ENCODE peak calls at places on chromosomes 11 and 22, in four cellular contexts. F is fibroblast of lung, N is breast epithelium, X is MM.1S. O is an unnamed sample.

GRCh38 chr22:21964234-21964633 is 11.6 kb upstream of the PPM1F start:
- DNase-seq in F (no peak), N (no peak), X (no peak), O (no peak)

GRCh38 chr22:23305922-23306374 is 125.6 kb downstream of the BCR start:
- DNase-seq in F (peak), N (peak), X (no peak), O (peak)

GRCh38 chr11:119155733-119156492 is 7.1 kb downstream of the ABCG4 start:
- DNase-seq in F (no peak), N (no peak), X (peak), O (no peak)

GRCh38 chr22:35134637-35135036 is 68.7 kb downstream of the ISX start:
- DNase-seq in F (no peak), N (no peak), X (no peak), O (no peak)

GRCh38 chr22:36541831-36542391 is 12.9 kb upstream of the EIF3D start:
- DNase-seq in F (peak), N (no peak), X (no peak), O (peak)

GRCh38 chr11:69280994-69281393 is 13.0 kb upstream of the MYEOV start:
- DNase-seq in F (peak), N (no peak), X (no peak), O (peak)

GRCh38 chr22:37681556-37682049 is 4.5 kb upstream of the NOL12 start:
- DNase-seq in F (peak), N (peak), X (peak), O (peak)

GRCh38 chr22:35611891-35612576 is 5.1 kb downstream of the MB start:
- DNase-seq in F (no peak), N (no peak), X (peak), O (no peak)

GRCh38 chr22:41028841-41029240 is 63.6 kb upstream of the EP300 start:
- DNase-seq in F (peak), N (no peak), X (no peak), O (peak)

GRCh38 chr11:15104166-15104565 is 10.6 kb upstream of the INSC start:
- DNase-seq in F (no peak), N (no peak), X (no peak), O (no peak)

GRCh38 chr11:61706452-61707400 is 26.5 kb downstream of the DAGLA start:
- DNase-seq in F (no peak), N (no peak), X (no peak), O (no peak)

GRCh38 chr11:62888406-62888805 is 7.7 kb downstream of the SLC3A2 start:
- DNase-seq in F (no peak), N (no peak), X (no peak), O (no peak)

GRCh38 chr11:11963842-11964773 is 44.3 kb downstream of the DKK3 start:
- DNase-seq in F (no peak), N (no peak), X (no peak), O (no peak)
- H3K27ac ChIP-seq in F (no peak), N (no peak), X (no peak), O (no peak)

DNA sequence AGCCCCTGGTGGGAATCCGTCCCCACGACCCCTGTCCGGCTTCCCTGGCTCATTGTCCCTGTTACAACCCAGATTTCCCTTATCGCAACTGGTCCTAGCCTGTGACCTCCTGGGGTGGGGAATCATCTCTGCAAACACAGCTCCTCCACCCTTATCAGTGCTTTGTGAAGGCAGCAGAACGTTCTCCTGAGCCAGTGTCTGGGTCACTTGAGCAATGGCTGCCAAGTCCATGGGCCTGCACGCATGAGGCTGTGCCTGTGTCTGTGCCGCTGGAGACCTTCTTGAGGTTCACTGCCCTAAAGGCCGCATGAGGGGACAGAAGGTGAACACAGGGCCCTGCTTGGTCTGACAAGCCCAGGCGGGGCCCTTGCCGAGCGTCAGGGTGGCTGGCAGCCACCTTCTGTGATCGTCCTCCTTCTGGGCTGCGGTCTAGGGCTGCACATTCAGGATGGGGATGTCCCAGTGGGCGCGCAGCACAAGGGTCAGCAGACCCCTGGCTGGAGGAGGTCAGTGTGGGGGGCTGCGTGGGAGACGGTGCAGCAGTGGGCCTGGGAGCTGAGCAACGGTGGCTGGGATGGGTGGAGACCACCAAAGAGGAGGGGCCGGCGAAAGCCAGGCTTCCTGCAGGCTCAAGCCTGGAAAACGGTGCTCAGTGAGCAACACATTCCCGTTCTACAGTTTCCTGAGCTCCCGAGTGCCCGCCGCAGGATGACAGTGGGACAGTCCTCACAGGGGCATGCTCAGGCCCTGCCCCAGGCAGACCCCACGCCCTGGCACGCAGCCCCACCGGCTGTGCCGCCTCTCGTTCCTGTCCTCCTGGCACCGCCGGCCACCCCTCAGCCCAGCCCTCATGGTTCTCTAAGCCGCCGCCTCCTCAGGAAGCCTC is 74.1 kb downstream of the CDKN1C start:
- DNase-seq in F (no peak), N (no peak), X (no peak), O (no peak)
- H3K27ac ChIP-seq in F (no peak), N (peak), X (no peak), O (no peak)

GRCh38 chr22:17873804-17874203 is 99.5 kb upstream of the BID start:
- DNase-seq in F (no peak), N (no peak), X (no peak), O (no peak)

GRCh38 chr22:17874231-17874630 is 100.0 kb upstream of the BID start:
- DNase-seq in F (no peak), N (no peak), X (no peak), O (no peak)

GRCh38 chr22:17871726-17872458 is 97.6 kb upstream of the BID start:
- DNase-seq in F (no peak), N (no peak), X (no peak), O (no peak)

GRCh38 chr22:17873116-17873515 is 98.8 kb upstream of the BID start:
- DNase-seq in F (no peak), N (no peak), X (no peak), O (no peak)

DNA sequence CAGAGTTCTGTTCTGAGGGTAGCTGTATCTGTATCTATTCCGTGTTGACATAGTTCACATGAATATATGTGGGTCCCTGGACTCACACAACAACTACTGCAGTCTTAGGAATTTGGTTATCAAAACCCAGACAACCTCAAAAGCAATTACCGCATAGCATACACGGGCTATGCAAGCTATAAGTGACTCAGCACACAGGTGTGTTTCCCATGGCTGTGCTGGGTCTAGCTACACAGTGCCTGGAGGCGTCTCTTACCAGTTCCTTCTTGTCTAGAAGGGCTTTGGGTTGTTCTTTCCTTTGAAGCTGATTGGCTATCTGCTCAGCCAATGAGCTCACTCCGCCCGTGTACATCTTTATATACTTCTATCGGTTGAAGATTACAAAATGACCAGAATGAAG is 98.2 kb upstream of the BID start:
- DNase-seq in F (peak), N (no peak), X (no peak), O (peak)
- H3K27ac ChIP-seq in F (no peak), N (no peak), X (no peak), O (no peak)

GRCh38 chr11:925158-925495 is 543 bp upstream of the AP2A2 start:
- DNase-seq in F (no peak), N (no peak), X (no peak), O (no peak)
- H3K27ac ChIP-seq in F (no peak), N (peak), X (no peak), O (no peak)

GRCh38 chr22:43113516-43114251 is 3.1 kb downstream of the BIK start:
- DNase-seq in F (no peak), N (peak), X (no peak), O (no peak)

GRCh38 chr22:43110927-43111623 is 525 bp downstream of the BIK start:
- DNase-seq in F (no peak), N (peak), X (peak), O (no peak)

GRCh38 chr22:43118024-43118849 is 7.7 kb downstream of the BIK start:
- DNase-seq in F (no peak), N (no peak), X (no peak), O (no peak)

GRCh38 chr22:43116932-43117331 is 6.4 kb downstream of the BIK start:
- DNase-seq in F (no peak), N (no peak), X (no peak), O (no peak)

DNA sequence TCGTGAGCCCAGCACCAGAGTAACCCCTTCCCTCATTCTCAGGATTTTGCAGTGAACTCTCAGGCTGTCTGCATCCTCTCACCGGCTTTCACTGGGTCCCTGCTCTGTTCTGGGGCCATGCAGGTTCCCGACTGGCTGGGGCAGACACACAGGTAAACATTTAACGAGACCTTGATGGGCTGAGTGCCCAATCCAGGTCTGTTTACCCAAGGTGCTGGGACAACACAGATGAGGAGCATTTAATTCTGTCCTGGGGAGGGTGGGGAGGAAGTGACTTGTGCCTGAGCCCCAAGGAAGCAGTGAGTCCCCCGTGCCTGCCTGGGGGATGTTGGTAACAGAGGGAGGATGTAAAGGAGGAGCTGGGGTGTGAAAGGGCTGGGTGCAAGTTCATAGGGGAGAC is 4.4 kb downstream of the BIK start:
- DNase-seq in F (no peak), N (peak), X (no peak), O (no peak)
- H3K27ac ChIP-seq in F (no peak), N (peak), X (no peak), O (no peak)

GRCh38 chr11:95697614-95698408 is 91.8 kb downstream of the FAM76B start:
- DNase-seq in F (no peak), N (no peak), X (no peak), O (no peak)

GRCh38 chr11:95698939-95699562 is 90.5 kb downstream of the FAM76B start:
- DNase-seq in F (peak), N (no peak), X (no peak), O (no peak)

GRCh38 chr11:95700471-95700817 is 89.1 kb downstream of the FAM76B start:
- DNase-seq in F (no peak), N (no peak), X (peak), O (no peak)

GRCh38 chr11:95703059-95703458 is 86.5 kb downstream of the FAM76B start:
- DNase-seq in F (no peak), N (no peak), X (no peak), O (no peak)

GRCh38 chr11:95699631-95700470 is 89.7 kb downstream of the FAM76B start:
- DNase-seq in F (peak), N (no peak), X (no peak), O (peak)
- H3K27ac ChIP-seq in F (no peak), N (peak), X (peak), O (no peak)

GRCh38 chr22:42268852-42269406 is 1.5 kb downstream of the TCF20 start:
- DNase-seq in F (no peak), N (no peak), X (no peak), O (no peak)
- H3K27ac ChIP-seq in F (no peak), N (peak), X (no peak), O (no peak)

DNA sequence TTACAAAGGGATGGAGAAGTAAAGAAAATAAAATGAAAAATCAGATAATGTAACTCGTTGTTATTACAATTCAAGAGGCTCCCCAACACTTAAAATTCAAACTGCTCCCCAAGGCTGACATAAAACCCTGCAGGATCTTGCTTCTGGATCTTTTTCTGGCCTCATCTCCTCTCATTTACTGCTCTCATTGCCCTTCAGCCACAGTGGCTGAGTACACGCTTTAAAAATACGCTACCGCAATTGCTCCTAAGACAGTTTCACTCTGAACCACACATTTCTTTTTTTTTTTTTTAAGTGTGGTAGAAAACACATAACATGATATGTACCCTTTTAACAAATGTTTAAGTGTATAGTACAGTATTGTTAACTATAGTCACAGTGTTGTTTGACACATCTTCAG is 718.0 kb upstream of the ANO3 start:
- DNase-seq in F (no peak), N (no peak), X (no peak), O (no peak)
- H3K27ac ChIP-seq in F (no peak), N (no peak), X (no peak), O (no peak)

O was measured in astrocyte.